ENCODE peak calls at places on chromosome 9, in seven cellular contexts. A, W, S, U, B, H and O are unnamed samples.

GRCh38 chr9:124403246-124403645 is 12.0 kb downstream of the PSMB7 start:
- DNase-seq in A (no peak), W (no peak), S (no peak), U (no peak), B (no peak), H (no peak), O (no peak)

GRCh38 chr9:89562186-89562814 is 42.5 kb upstream of the GADD45G start:
- DNase-seq in A (no peak), W (no peak), S (no peak), U (no peak), B (no peak), H (no peak), O (no peak)

GRCh38 chr9:89492586-89492985 is 5.3 kb downstream of the SEMA4D start:
- DNase-seq in A (no peak), W (no peak), S (no peak), U (no peak), B (no peak), H (no peak), O (no peak)

GRCh38 chr9:137064027-137064879 is 6.1 kb downstream of the SAPCD2 start:
- DNase-seq in A (peak), W (peak), S (peak), U (peak), B (no peak), H (peak), O (peak)

GRCh38 chr9:69996947-69997346 is 46.7 kb upstream of the MAMDC2 start:
- DNase-seq in A (no peak), W (no peak), S (no peak), U (no peak), B (no peak), H (no peak), O (no peak)

GRCh38 chr9:124754289-124754688 is 16.8 kb downstream of the NR6A1 start:
- DNase-seq in A (no peak), W (no peak), S (peak), U (peak), B (no peak), H (no peak), O (no peak)

GRCh38 chr9:101270325-101270701 is 114.5 kb downstream of the BAAT start:
- DNase-seq in A (no peak), W (no peak), S (no peak), U (no peak), B (no peak), H (no peak), O (no peak)

GRCh38 chr9:942805-943580 is 33.5 kb upstream of the DMRT3 start:
- DNase-seq in A (no peak), W (no peak), S (no peak), U (no peak), B (no peak), H (peak), O (no peak)

GRCh38 chr9:16626577-16627130 is 243.8 kb downstream of the BNC2 start:
- DNase-seq in A (no peak), W (no peak), S (peak), U (peak), B (no peak), H (peak), O (no peak)

GRCh38 chr9:75866273-75866871 is 24.1 kb upstream of the PCSK5 start:
- DNase-seq in A (peak), W (no peak), S (peak), U (peak), B (peak), H (no peak), O (peak)

GRCh38 chr9:17520264-17521058 is 58.4 kb upstream of the SH3GL2 start:
- DNase-seq in A (no peak), W (no peak), S (no peak), U (no peak), B (no peak), H (peak), O (no peak)

GRCh38 chr9:116504893-116505480 is 182.1 kb upstream of the TRIM32 start:
- DNase-seq in A (no peak), W (no peak), S (no peak), U (no peak), B (no peak), H (no peak), O (no peak)

GRCh38 chr9:79600466-79600865 is 28.7 kb downstream of the TLE4 start:
- DNase-seq in A (no peak), W (no peak), S (no peak), U (no peak), B (no peak), H (no peak), O (no peak)

GRCh38 chr9:122287214-122287613 is 22.5 kb downstream of the MRRF start:
- DNase-seq in A (no peak), W (no peak), S (no peak), U (no peak), B (no peak), H (no peak), O (no peak)

GRCh38 chr9:36923025-36923625 is 110.9 kb downstream of the PAX5 start:
- DNase-seq in A (no peak), W (no peak), S (no peak), U (no peak), B (no peak), H (no peak), O (no peak)

GRCh38 chr9:77951369-77951768 is 80.2 kb downstream of the GNAQ start:
- DNase-seq in A (no peak), W (no peak), S (no peak), U (no peak), B (no peak), H (no peak), O (no peak)

GRCh38 chr9:2418619-2419018 is 203.0 kb upstream of the VLDLR start:
- DNase-seq in A (no peak), W (no peak), S (peak), U (peak), B (no peak), H (no peak), O (no peak)

GRCh38 chr9:95383845-95384244 is 66.3 kb upstream of the FANCC start:
- DNase-seq in A (no peak), W (no peak), S (peak), U (peak), B (no peak), H (no peak), O (no peak)

GRCh38 chr9:85040141-85040540 is 370.6 kb downstream of the NTRK2 start:
- DNase-seq in A (no peak), W (no peak), S (no peak), U (no peak), B (no peak), H (no peak), O (no peak)

GRCh38 chr9:115018547-115019435 is 88.4 kb upstream of the TNFSF8 start:
- DNase-seq in A (no peak), W (peak), S (peak), U (peak), B (no peak), H (no peak), O (no peak)

GRCh38 chr9:68574150-68574549 is 33.5 kb upstream of the TMEM252 start:
- DNase-seq in A (no peak), W (no peak), S (no peak), U (no peak), B (no peak), H (no peak), O (no peak)

GRCh38 chr9:76691761-76692313 is 72.4 kb upstream of the PCA3 start:
- DNase-seq in A (no peak), W (no peak), S (no peak), U (no peak), B (no peak), H (no peak), O (no peak)

GRCh38 chr9:127767405-127767804 is 11.1 kb downstream of the SH2D3C start:
- DNase-seq in A (no peak), W (no peak), S (no peak), U (no peak), B (no peak), H (no peak), O (no peak)

GRCh38 chr9:87867391-87867790 is 15.3 kb upstream of the SPATA31E1 start:
- DNase-seq in A (no peak), W (no peak), S (no peak), U (no peak), B (no peak), H (peak), O (no peak)

GRCh38 chr9:89442981-89443817 is 54.7 kb downstream of the SEMA4D start:
- DNase-seq in A (no peak), W (no peak), S (peak), U (no peak), B (no peak), H (no peak), O (peak)

GRCh38 chr9:77820293-77820954 is 172.3 kb upstream of the GNA14 start:
- DNase-seq in A (no peak), W (peak), S (peak), U (peak), B (no peak), H (no peak), O (no peak)

GRCh38 chr9:37410969-37411785 is 11.3 kb upstream of the GRHPR start:
- DNase-seq in A (no peak), W (no peak), S (peak), U (peak), B (peak), H (peak), O (peak)

GRCh38 chr9:129763235-129763917 is 10.5 kb upstream of the PTGES start:
- DNase-seq in A (no peak), W (no peak), S (peak), U (peak), B (no peak), H (no peak), O (no peak)

GRCh38 chr9:117247271-117247670 is 167.6 kb downstream of the ASTN2 start:
- DNase-seq in A (no peak), W (no peak), S (peak), U (no peak), B (peak), H (no peak), O (peak)

GRCh38 chr9:118522093-118523028 is 818.2 kb downstream of the TLR4 start:
- DNase-seq in A (no peak), W (no peak), S (peak), U (peak), B (peak), H (peak), O (peak)

GRCh38 chr9:104177003-104177611 is 83.0 kb downstream of the SMC2 start:
- DNase-seq in A (no peak), W (no peak), S (peak), U (peak), B (no peak), H (no peak), O (no peak)

GRCh38 chr9:124011460-124012301 is at the start of gene LHX2:
- DNase-seq in A (no peak), W (peak), S (peak), U (peak), B (peak), H (peak), O (peak)

GRCh38 chr9:24708808-24709207 is 163.1 kb upstream of the IZUMO3 start:
- DNase-seq in A (no peak), W (no peak), S (no peak), U (no peak), B (no peak), H (no peak), O (no peak)

GRCh38 chr9:6845881-6846280 is 88.1 kb downstream of the KDM4C start:
- DNase-seq in A (no peak), W (no peak), S (no peak), U (no peak), B (no peak), H (peak), O (no peak)

GRCh38 chr9:73137286-73137899 is 14.3 kb upstream of the ANXA1 start:
- DNase-seq in A (no peak), W (no peak), S (no peak), U (peak), B (no peak), H (no peak), O (no peak)

GRCh38 chr9:32161720-32162119 is 222.7 kb upstream of the ACO1 start:
- DNase-seq in A (no peak), W (no peak), S (no peak), U (no peak), B (no peak), H (no peak), O (peak)

GRCh38 chr9:94921656-94922055 is 195.2 kb downstream of the AOPEP start:
- DNase-seq in A (no peak), W (no peak), S (no peak), U (no peak), B (no peak), H (no peak), O (no peak)

GRCh38 chr9:36924071-36924470 is 110.0 kb downstream of the PAX5 start:
- DNase-seq in A (no peak), W (no peak), S (peak), U (peak), B (no peak), H (no peak), O (no peak)

GRCh38 chr9:130215341-130216119 is 43.3 kb downstream of the NCS1 start:
- DNase-seq in A (no peak), W (no peak), S (no peak), U (no peak), B (no peak), H (no peak), O (no peak)